ENCODE peak calls at places on chromosomes 3 and 15, in four cellular contexts. E is HT-29, R is astrocyte of the spinal cord, B is sciatic nerve. M is an unnamed sample.

GRCh38 chr3:188776447-188776846 is 395.3 kb upstream of the TPRG1 start:
- DNase-seq in E (no peak), R (peak), B (no peak), M (no peak)

GRCh38 chr15:31276596-31277298 is 49.9 kb upstream of the KLF13 start:
- DNase-seq in E (no peak), R (no peak), B (no peak), M (peak)

GRCh38 chr15:77503764-77504163 is 83.1 kb downstream of the HMG20A start:
- DNase-seq in E (no peak), R (no peak), B (no peak), M (no peak)

GRCh38 chr3:84184937-84185336 is 773.9 kb upstream of the CADM2 start:
- DNase-seq in E (no peak), R (no peak), B (no peak), M (no peak)

GRCh38 chr15:73237910-73238309 is 130.8 kb downstream of the HCN4 start:
- DNase-seq in E (no peak), R (no peak), B (no peak), M (no peak)

GRCh38 chr3:31371464-31371863 is 161.3 kb upstream of the STT3B start:
- DNase-seq in E (no peak), R (no peak), B (no peak), M (no peak)

GRCh38 chr15:79088426-79089205 is 2.0 kb downstream of the RASGRF1 start:
- DNase-seq in E (no peak), R (no peak), B (no peak), M (no peak)

GRCh38 chr15:98612490-98613110 is 35.7 kb upstream of the IGF1R start:
- DNase-seq in E (no peak), R (no peak), B (no peak), M (no peak)

GRCh38 chr15:92149469-92149868 is 244.2 kb upstream of the ST8SIA2 start:
- DNase-seq in E (no peak), R (no peak), B (no peak), M (no peak)

GRCh38 chr3:13432093-13432492 is 12.0 kb upstream of the NUP210 start:
- DNase-seq in E (no peak), R (no peak), B (no peak), M (no peak)

GRCh38 chr15:57924536-57924935 is 141.0 kb downstream of the ALDH1A2 start:
- DNase-seq in E (no peak), R (no peak), B (no peak), M (no peak)

GRCh38 chr3:12235691-12236090 is 53.2 kb upstream of the PPARG start:
- DNase-seq in E (no peak), R (peak), B (no peak), M (no peak)

GRCh38 chr3:24522155-24522579 is 27.5 kb upstream of the THRB start:
- DNase-seq in E (no peak), R (no peak), B (no peak), M (peak)

GRCh38 chr3:8239718-8240698 is 261.6 kb upstream of the LMCD1 start:
- DNase-seq in E (peak), R (peak), B (no peak), M (peak)

GRCh38 chr15:45583731-45584639 is 3.2 kb upstream of the BLOC1S6 start:
- DNase-seq in E (no peak), R (no peak), B (no peak), M (no peak)

M was measured in hepatocyte.